ENCODE peak calls at places on chromosomes 3 and 15, in nine cellular contexts. One of them, this sample, is unnamed.

GRCh38 chr15:44300567-44300966 is 12.0 kb downstream of the GOLM2 start:
- DNase-seq in uterus: no peak
- DNase-seq in ovary: no peak
- DNase-seq in esophagus muscularis mucosa: no peak
- DNase-seq in endothelial cell of umbilical vein: no peak
- DNase-seq in K562: no peak
- DNase-seq in breast epithelium: no peak
- DNase-seq in GM12891: no peak
- DNase-seq in A549: no peak
- DNase-seq in this sample: no peak

GRCh38 chr3:129052675-129053074 is 7.9 kb upstream of the GP9 start:
- DNase-seq in A549: no peak
- DNase-seq in ovary: peak; percentile 38
- DNase-seq in breast epithelium: no peak
- DNase-seq in K562: peak; percentile 9
- DNase-seq in endothelial cell of umbilical vein: peak; percentile 73
- DNase-seq in GM12891: no peak
- DNase-seq in esophagus muscularis mucosa: no peak
- DNase-seq in uterus: peak; percentile 48
- DNase-seq in this sample: no peak

GRCh38 chr3:120544361-120544760 is 51.8 kb upstream of the NDUFB4 start:
- DNase-seq in endothelial cell of umbilical vein: no peak
- DNase-seq in uterus: no peak
- DNase-seq in A549: no peak
- DNase-seq in GM12891: no peak
- DNase-seq in breast epithelium: no peak
- DNase-seq in ovary: no peak
- DNase-seq in esophagus muscularis mucosa: peak; percentile 19
- DNase-seq in K562: no peak
- DNase-seq in this sample: no peak

GRCh38 chr3:42198709-42199108 is 67.3 kb downstream of the CCK start:
- DNase-seq in endothelial cell of umbilical vein: no peak
- DNase-seq in A549: no peak
- DNase-seq in GM12891: no peak
- DNase-seq in ovary: no peak
- DNase-seq in breast epithelium: no peak
- DNase-seq in esophagus muscularis mucosa: no peak
- DNase-seq in K562: no peak
- DNase-seq in uterus: no peak
- DNase-seq in this sample: no peak

GRCh38 chr3:66747251-66747650 is 246.4 kb upstream of the LRIG1 start:
- DNase-seq in K562: no peak
- DNase-seq in breast epithelium: no peak
- DNase-seq in esophagus muscularis mucosa: no peak
- DNase-seq in A549: no peak
- DNase-seq in uterus: no peak
- DNase-seq in GM12891: no peak
- DNase-seq in endothelial cell of umbilical vein: no peak
- DNase-seq in ovary: no peak
- DNase-seq in this sample: no peak

GRCh38 chr15:66730168-66731014 is 28.4 kb downstream of the SMAD6 start:
- DNase-seq in A549: peak; percentile 48
- DNase-seq in GM12891: no peak
- DNase-seq in breast epithelium: no peak
- DNase-seq in K562: no peak
- DNase-seq in ovary: no peak
- DNase-seq in endothelial cell of umbilical vein: peak; percentile 47
- DNase-seq in uterus: no peak
- DNase-seq in esophagus muscularis mucosa: no peak
- DNase-seq in this sample: no peak

GRCh38 chr3:161252143-161252542 is 31.0 kb downstream of the NMD3 start:
- DNase-seq in K562: no peak
- DNase-seq in GM12891: no peak
- DNase-seq in A549: no peak
- DNase-seq in esophagus muscularis mucosa: no peak
- DNase-seq in endothelial cell of umbilical vein: no peak
- DNase-seq in ovary: no peak
- DNase-seq in breast epithelium: no peak
- DNase-seq in uterus: no peak
- DNase-seq in this sample: no peak

GRCh38 chr3:60708191-60708975 is 542.9 kb downstream of the FHIT start:
- DNase-seq in GM12891: no peak
- DNase-seq in A549: no peak
- DNase-seq in breast epithelium: no peak
- DNase-seq in K562: no peak
- DNase-seq in esophagus muscularis mucosa: no peak
- DNase-seq in endothelial cell of umbilical vein: no peak
- DNase-seq in ovary: no peak
- DNase-seq in uterus: no peak
- DNase-seq in this sample: no peak

GRCh38 chr3:123757281-123757940 is 126.7 kb downstream of the MYLK start:
- DNase-seq in ovary: no peak
- DNase-seq in GM12891: no peak
- DNase-seq in breast epithelium: peak; percentile 76
- DNase-seq in esophagus muscularis mucosa: no peak
- DNase-seq in uterus: no peak
- DNase-seq in K562: no peak
- DNase-seq in endothelial cell of umbilical vein: no peak
- DNase-seq in A549: no peak
- DNase-seq in this sample: no peak

GRCh38 chr15:69343133-69343532 is 44.4 kb downstream of the PAQR5 start:
- DNase-seq in ovary: no peak
- DNase-seq in breast epithelium: no peak
- DNase-seq in esophagus muscularis mucosa: no peak
- DNase-seq in endothelial cell of umbilical vein: no peak
- DNase-seq in A549: no peak
- DNase-seq in K562: no peak
- DNase-seq in uterus: no peak
- DNase-seq in GM12891: no peak
- DNase-seq in this sample: no peak

GRCh38 chr15:55407631-55407948 is 569 bp downstream of the CCPG1 start:
- DNase-seq in K562: no peak
- DNase-seq in ovary: no peak
- DNase-seq in A549: peak; percentile 75
- DNase-seq in uterus: no peak
- DNase-seq in GM12891: no peak
- DNase-seq in endothelial cell of umbilical vein: no peak
- DNase-seq in esophagus muscularis mucosa: no peak
- DNase-seq in breast epithelium: no peak
- DNase-seq in this sample: no peak

GRCh38 chr15:55402707-55403106 is 5.5 kb downstream of the CCPG1 start:
- DNase-seq in A549: no peak
- DNase-seq in esophagus muscularis mucosa: no peak
- DNase-seq in uterus: no peak
- DNase-seq in ovary: no peak
- DNase-seq in endothelial cell of umbilical vein: no peak
- DNase-seq in breast epithelium: no peak
- DNase-seq in K562: peak; percentile 24
- DNase-seq in GM12891: no peak
- DNase-seq in this sample: no peak

GRCh38 chr15:55403531-55403930 is 4.6 kb downstream of the CCPG1 start:
- DNase-seq in breast epithelium: no peak
- DNase-seq in A549: peak; percentile 51
- DNase-seq in uterus: no peak
- DNase-seq in esophagus muscularis mucosa: no peak
- DNase-seq in K562: peak; percentile 79
- DNase-seq in GM12891: no peak
- DNase-seq in endothelial cell of umbilical vein: peak; percentile 61
- DNase-seq in ovary: no peak
- DNase-seq in this sample: no peak

DNA sequence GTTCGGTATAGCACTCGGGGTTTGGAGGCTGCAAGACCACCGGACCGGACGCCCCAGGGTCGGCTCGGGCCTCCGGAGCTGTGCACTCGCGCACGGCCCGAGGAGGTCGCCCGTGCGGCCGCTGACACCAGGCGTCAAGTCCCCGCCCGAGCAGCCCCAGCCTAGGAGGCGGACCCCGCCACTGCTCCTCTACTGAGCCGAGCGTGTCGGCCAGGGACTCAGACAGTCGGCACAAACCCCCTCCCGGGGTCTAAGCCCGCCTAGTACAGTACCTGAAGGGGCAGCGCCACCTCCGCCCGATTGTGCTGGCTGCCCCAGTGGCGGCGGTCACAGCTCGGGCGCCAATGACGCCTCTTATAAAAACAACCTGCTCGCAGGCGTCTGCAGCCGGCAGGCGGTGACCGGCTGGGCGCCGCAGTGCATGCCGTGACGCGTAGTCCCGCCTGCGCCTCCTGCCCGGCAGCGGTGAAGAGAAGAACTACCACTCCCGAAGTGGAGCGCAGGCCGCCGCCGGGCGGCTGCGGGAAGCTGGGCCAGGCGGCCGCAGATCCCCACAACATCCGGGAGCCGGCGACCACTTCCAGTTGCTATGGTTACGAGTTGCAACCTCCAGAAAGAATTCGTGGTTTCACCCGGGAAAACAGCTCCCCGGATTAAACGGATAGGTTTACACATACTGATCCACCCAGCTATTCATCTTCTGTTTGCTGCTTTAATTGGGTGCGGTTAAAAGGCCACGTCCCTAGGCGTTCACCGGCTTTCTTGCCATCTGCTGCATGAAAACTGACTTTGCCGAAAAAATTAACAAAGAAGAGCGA is at the start of the genes CCPG1 and PIERCE2:
- DNase-seq in K562: peak; percentile 95
- DNase-seq in esophagus muscularis mucosa: peak; percentile 96
- DNase-seq in GM12891: peak; percentile 89
- DNase-seq in endothelial cell of umbilical vein: peak; percentile 96
- DNase-seq in ovary: peak; percentile 82
- DNase-seq in uterus: peak; percentile 89
- DNase-seq in A549: peak; percentile 97
- DNase-seq in breast epithelium: peak; percentile 88
- DNase-seq in this sample: peak; percentile 71
- TF ChIP-seq POLR2A in K562: peak; percentile 83
- TF ChIP-seq POLR2A in esophagus muscularis mucosa: no peak
- TF ChIP-seq POLR2A in GM12891: no peak
- TF ChIP-seq POLR2A in endothelial cell of umbilical vein: peak; percentile 67
- TF ChIP-seq POLR2A in ovary: peak; percentile 53
- TF ChIP-seq POLR2A in uterus: peak; percentile 43
- TF ChIP-seq POLR2A in A549: peak; percentile 57
- TF ChIP-seq POLR2A in breast epithelium: peak; percentile 51
- TF ChIP-seq POLR2A in this sample: peak; percentile 83

GRCh38 chr15:83066761-83067637 is at the start of gene BTBD1:
- DNase-seq in breast epithelium: peak; percentile 78
- DNase-seq in K562: peak; percentile 96
- DNase-seq in ovary: peak; percentile 90
- DNase-seq in esophagus muscularis mucosa: peak; percentile 96
- DNase-seq in endothelial cell of umbilical vein: peak; percentile 93
- DNase-seq in uterus: peak; percentile 91
- DNase-seq in GM12891: peak; percentile 91
- DNase-seq in A549: peak; percentile 95
- DNase-seq in this sample: peak; percentile 92
- TF ChIP-seq POLR2A in breast epithelium: no peak
- TF ChIP-seq POLR2A in K562: peak; percentile 94
- TF ChIP-seq POLR2A in ovary: peak; percentile 86
- TF ChIP-seq POLR2A in esophagus muscularis mucosa: peak; percentile 90
- TF ChIP-seq POLR2A in endothelial cell of umbilical vein: peak; percentile 95
- TF ChIP-seq POLR2A in uterus: peak; percentile 64
- TF ChIP-seq POLR2A in GM12891: peak; percentile 94
- TF ChIP-seq POLR2A in A549: peak; percentile 97
- TF ChIP-seq POLR2A in this sample: peak; percentile 97

GRCh38 chr3:48918388-48919214 is at the start of gene ARIH2:
- DNase-seq in breast epithelium: peak; percentile 89
- DNase-seq in ovary: peak; percentile 89
- DNase-seq in esophagus muscularis mucosa: peak; percentile 97
- DNase-seq in uterus: peak; percentile 93
- DNase-seq in GM12891: peak; percentile 90
- DNase-seq in K562: peak; percentile 95
- DNase-seq in endothelial cell of umbilical vein: peak; percentile 95
- DNase-seq in A549: peak; percentile 92
- DNase-seq in this sample: peak; percentile 95
- TF ChIP-seq POLR2A in breast epithelium: peak; percentile 79
- TF ChIP-seq POLR2A in ovary: peak; percentile 87
- TF ChIP-seq POLR2A in esophagus muscularis mucosa: peak; percentile 71
- TF ChIP-seq POLR2A in uterus: peak; percentile 61
- TF ChIP-seq POLR2A in GM12891: peak; percentile 71
- TF ChIP-seq POLR2A in K562: peak; percentile 92
- TF ChIP-seq POLR2A in endothelial cell of umbilical vein: peak; percentile 97
- TF ChIP-seq POLR2A in A549: peak; percentile 81
- TF ChIP-seq POLR2A in this sample: peak; percentile 92

GRCh38 chr15:52466134-52466701 is 62.5 kb downstream of the MYO5A start:
- DNase-seq in esophagus muscularis mucosa: no peak
- DNase-seq in A549: no peak
- DNase-seq in uterus: no peak
- DNase-seq in breast epithelium: no peak
- DNase-seq in GM12891: peak; percentile 66
- DNase-seq in ovary: no peak
- DNase-seq in endothelial cell of umbilical vein: no peak
- DNase-seq in K562: no peak
- DNase-seq in this sample: no peak
- TF ChIP-seq POLR2A in esophagus muscularis mucosa: no peak
- TF ChIP-seq POLR2A in A549: no peak
- TF ChIP-seq POLR2A in uterus: no peak
- TF ChIP-seq POLR2A in breast epithelium: no peak
- TF ChIP-seq POLR2A in GM12891: peak; percentile 54
- TF ChIP-seq POLR2A in ovary: no peak
- TF ChIP-seq POLR2A in endothelial cell of umbilical vein: no peak
- TF ChIP-seq POLR2A in K562: no peak
- TF ChIP-seq POLR2A in this sample: no peak